ENCODE peak calls at places on chromosomes 4 and X, in four cellular contexts. T is activated naive CD8-positive, alpha-beta T cell treated with anti-CD3 and anti-CD28 coated beads, Interleukin-2, amount 50 U/mL, for 24 hours; N is left ventricle myocardium inferior; G is H54. A is an unnamed sample.

GRCh38 chr4:79340568-79340967 is 14.7 kb upstream of the NAA11 start:
- DNase-seq in N (no peak), G (no peak), T (no peak), A (no peak)

GRCh38 chrX:31126205-31126604 is 54.4 kb upstream of the FTHL17 start:
- DNase-seq in G (no peak), T (no peak), N (no peak), A (no peak)

GRCh38 chr4:102174800-102175199 is 170.5 kb downstream of the SLC39A8 start:
- DNase-seq in G (no peak), N (no peak), T (no peak), A (no peak)

GRCh38 chrX:79367907-79368306 is 773 bp upstream of the ITM2A start:
- DNase-seq in T (no peak), G (no peak), N (no peak), A (no peak)

GRCh38 chr4:181870326-181870725 is 372.9 kb upstream of the TENM3 start:
- DNase-seq in N (no peak), T (no peak), G (no peak), A (no peak)

GRCh38 chr4:142354041-142354440 is 492.1 kb downstream of the INPP4B start:
- DNase-seq in G (no peak), N (no peak), T (no peak), A (no peak)

GRCh38 chr4:186144180-186144579 is 39.7 kb downstream of the FAM149A start:
- DNase-seq in G (no peak), N (peak), T (peak), A (peak)

GRCh38 chr4:35300996-35301774 is 943.1 kb downstream of the ARAP2 start:
- DNase-seq in T (no peak), N (no peak), G (no peak), A (no peak)

GRCh38 chrX:47174846-47175587 is 18.6 kb upstream of the UBA1 start:
- DNase-seq in N (no peak), T (no peak), G (no peak), A (peak)

GRCh38 chr4:67713531-67714247 is 12.7 kb upstream of the UBA6 start:
- DNase-seq in N (no peak), T (no peak), G (no peak), A (no peak)

GRCh38 chr4:106421441-106422296 is 53.1 kb upstream of the GIMD1 start:
- DNase-seq in G (no peak), N (no peak), T (no peak), A (no peak)

GRCh38 chr4:118270492-118270891 is 82.3 kb downstream of the PRSS12 start:
- DNase-seq in T (no peak), G (no peak), N (no peak), A (no peak)

GRCh38 chr4:26032142-26032541 is 118.1 kb downstream of the SMIM20 start:
- DNase-seq in N (no peak), G (no peak), T (no peak), A (no peak)

GRCh38 chr4:61200991-61201526 is 933 bp downstream of the ADGRL3 start:
- DNase-seq in T (no peak), N (peak), G (no peak), A (no peak)

GRCh38 chrX:53239474-53239873 is 14.5 kb upstream of the KDM5C start:
- DNase-seq in G (no peak), N (no peak), T (peak), A (no peak)

GRCh38 chrX:9231491-9231890 is 197.6 kb upstream of the FAM9B start:
- DNase-seq in N (no peak), G (no peak), T (no peak), A (no peak)

GRCh38 chr4:127210877-127211276 is 421.9 kb upstream of the INTU start:
- DNase-seq in G (no peak), T (no peak), N (peak), A (no peak)

GRCh38 chr4:30380404-30380998 is 339.7 kb upstream of the PCDH7 start:
- DNase-seq in N (no peak), G (no peak), T (peak), A (no peak)

GRCh38 chrX:46819136-46819535 is 17.7 kb upstream of the RP2 start:
- DNase-seq in N (no peak), T (no peak), G (no peak), A (no peak)

GRCh38 chr4:6200011-6200921 is at the start of gene JAKMIP1:
- DNase-seq in N (peak), G (no peak), T (peak), A (peak)

GRCh38 chr4:20288846-20289512 is 37.3 kb downstream of the SLIT2 start:
- DNase-seq in T (no peak), G (no peak), N (no peak), A (no peak)

GRCh38 chrX:16834811-16835210 is 35.4 kb downstream of the RBBP7 start:
- DNase-seq in G (no peak), T (no peak), N (no peak), A (no peak)

GRCh38 chr4:76622717-76623116 is 187.7 kb downstream of the SHROOM3 start:
- DNase-seq in T (no peak), N (no peak), G (no peak), A (no peak)

GRCh38 chr4:51963871-51964513 is 56.2 kb downstream of the LRRC66 start:
- DNase-seq in N (no peak), T (no peak), G (no peak), A (no peak)

GRCh38 chr4:80237992-80238391 is 28.5 kb upstream of the FGF5 start:
- DNase-seq in N (no peak), T (no peak), G (no peak), A (no peak)

GRCh38 chr4:7995135-7995534 is 55.5 kb upstream of the AFAP1 start:
- DNase-seq in N (no peak), T (no peak), G (no peak), A (no peak)

GRCh38 chrX:84078991-84079390 is 109.0 kb downstream of the RPS6KA6 start:
- DNase-seq in T (no peak), G (no peak), N (no peak), A (no peak)

GRCh38 chr4:57094482-57095223 is 15.5 kb downstream of the IGFBP7 start:
- DNase-seq in N (no peak), G (no peak), T (no peak), A (no peak)

GRCh38 chr4:2832981-2833670 is 10.5 kb upstream of the ADD1 start:
- DNase-seq in N (peak), T (no peak), G (no peak), A (peak)

GRCh38 chrX:31333181-31333831 is 261.5 kb upstream of the FTHL17 start:
- DNase-seq in T (no peak), N (no peak), G (peak), A (no peak)

GRCh38 chrX:3713937-3714434 is 537 bp upstream of the PRKX start:
- DNase-seq in N (no peak), G (no peak), T (no peak), A (no peak)

GRCh38 chr4:173074501-173074946 is 94.1 kb upstream of the GALNT7 start:
- DNase-seq in G (peak), N (no peak), T (no peak), A (peak)

GRCh38 chr4:187770345-187770744 is 225.2 kb upstream of the ZFP42 start:
- DNase-seq in N (no peak), G (no peak), T (no peak), A (no peak)

GRCh38 chrX:80984118-80984517 is 174.4 kb upstream of the BRWD3 start:
- DNase-seq in N (no peak), G (no peak), T (no peak), A (no peak)

GRCh38 chrX:7071390-7071789 is 76.1 kb upstream of the STS start:
- DNase-seq in T (no peak), N (no peak), G (no peak), A (no peak)

GRCh38 chr4:147361726-147362125 is 119.2 kb upstream of the EDNRA start:
- DNase-seq in G (no peak), T (no peak), N (no peak), A (no peak)

GRCh38 chrX:40471965-40472648 is 108.7 kb upstream of the ATP6AP2 start:
- DNase-seq in T (peak), G (no peak), N (no peak), A (peak)

GRCh38 chr4:184764601-184765000 is 30.7 kb upstream of the CENPU start:
- DNase-seq in G (no peak), N (no peak), T (no peak), A (no peak)

GRCh38 chr4:20456416-20456815 is 204.7 kb downstream of the SLIT2 start:
- DNase-seq in N (no peak), T (no peak), G (no peak), A (no peak)

A was measured in ureter.